ENCODE peak calls at places on chromosomes 11 and 22, in seven cellular contexts. C, E, J, U, B, W and L are unnamed samples.
A peak's percentile ranks its signal among the peaks of the same experiment; 100 is the strongest.

GRCh38 chr22:19889951-19890350 is 35.3 kb upstream of the GNB1L start:
- DNase-seq in C (no peak), J (no peak), W (no peak), U (no peak), B (no peak), E (no peak), L (no peak)

GRCh38 chr11:420054-420910 is 5.5 kb upstream of the SIGIRR start:
- DNase-seq in C (no peak), B (no peak), E (peak; percentile 64), J (no peak), W (no peak), U (no peak), L (no peak)

GRCh38 chr11:57224537-57224936 is 12.5 kb downstream of the APLNR start:
- DNase-seq in B (no peak), W (peak; percentile 16), U (no peak), J (no peak), C (no peak), E (no peak), L (no peak)

GRCh38 chr22:49967333-49968241 is 7.0 kb downstream of the PIM3 start:
- DNase-seq in J (no peak), B (peak; percentile 8), C (no peak), E (no peak), W (no peak), U (no peak), L (no peak)

GRCh38 chr11:93849751-93850584 is 450 bp downstream of the VSTM5 start:
- DNase-seq in J (peak; percentile 22), W (no peak), B (no peak), E (peak; percentile 66), C (no peak), U (no peak), L (no peak)

GRCh38 chr11:32478277-32478731 is 43.0 kb upstream of the WT1 start:
- DNase-seq in C (no peak), E (no peak), B (no peak), U (no peak), J (no peak), W (no peak), L (no peak)

GRCh38 chr22:22593964-22594656 is 35.0 kb upstream of the PRAME start:
- DNase-seq in E (peak; percentile 78), B (peak; percentile 41), W (peak; percentile 39), J (peak; percentile 65), C (peak; percentile 53), U (peak; percentile 11), L (peak; percentile 55)

GRCh38 chr11:94650756-94651155 is 83.6 kb downstream of the PIWIL4 start:
- DNase-seq in U (peak; percentile 44), B (no peak), J (no peak), E (no peak), C (peak; percentile 25), W (peak; percentile 34), L (no peak)

GRCh38 chr22:19039796-19040580 is 82.2 kb downstream of the DGCR2 start:
- DNase-seq in W (no peak), J (no peak), B (no peak), C (no peak), E (no peak), U (no peak), L (no peak)

GRCh38 chr22:24184057-24184798 is 2.9 kb downstream of the SUSD2 start:
- DNase-seq in C (no peak), U (no peak), W (no peak), E (no peak), B (no peak), J (no peak), L (no peak)

GRCh38 chr11:63146586-63146985 is 2.6 kb upstream of the SLC22A24 start:
- DNase-seq in U (no peak), B (no peak), C (no peak), W (peak; percentile 7), J (no peak), E (no peak), L (no peak)
- TF ChIP-seq CTCF in U (no peak), B (no peak), C (no peak), W (no peak), J (no peak), E (no peak), L (no peak)

GRCh38 chr22:29206372-29207230 is 905 bp downstream of the EMID1 start:
- DNase-seq in C (no peak), B (peak; percentile 45), W (no peak), U (no peak), E (no peak), J (no peak), L (no peak)

GRCh38 chr22:29205260-29205597 is 467 bp upstream of the EMID1 start:
- DNase-seq in W (no peak), U (no peak), C (no peak), E (peak; percentile 50), J (no peak), B (no peak), L (no peak)

GRCh38 chr22:29207231-29207550 is 1.5 kb downstream of the EMID1 start:
- DNase-seq in B (no peak), W (no peak), C (no peak), E (no peak), J (no peak), U (no peak), L (no peak)

GRCh38 chr22:29204617-29205183 is 996 bp upstream of the EMID1 start:
- DNase-seq in J (no peak), B (no peak), U (no peak), W (no peak), C (no peak), E (no peak), L (peak; percentile 21)

GRCh38 chr22:29205598-29206371 is at the start of gene EMID1:
- DNase-seq in J (peak; percentile 52), B (no peak), C (no peak), W (no peak), U (no peak), E (peak; percentile 67), L (peak; percentile 87)
- TF ChIP-seq CTCF in J (no peak), B (no peak), C (no peak), W (peak; percentile 37), U (peak; percentile 31), E (no peak), L (peak; percentile 40)

GRCh38 chr11:86301742-86302091 is 323 bp upstream of the HIKESHI start:
- DNase-seq in C (no peak), E (no peak), U (no peak), W (no peak), B (no peak), J (no peak), L (no peak)

GRCh38 chr11:86302092-86302793 is at the start of gene HIKESHI:
- DNase-seq in W (peak; percentile 99), J (peak; percentile 92), B (peak; percentile 88), E (peak; percentile 99), C (peak; percentile 99), U (peak; percentile 93), L (peak; percentile 79)

DNA sequence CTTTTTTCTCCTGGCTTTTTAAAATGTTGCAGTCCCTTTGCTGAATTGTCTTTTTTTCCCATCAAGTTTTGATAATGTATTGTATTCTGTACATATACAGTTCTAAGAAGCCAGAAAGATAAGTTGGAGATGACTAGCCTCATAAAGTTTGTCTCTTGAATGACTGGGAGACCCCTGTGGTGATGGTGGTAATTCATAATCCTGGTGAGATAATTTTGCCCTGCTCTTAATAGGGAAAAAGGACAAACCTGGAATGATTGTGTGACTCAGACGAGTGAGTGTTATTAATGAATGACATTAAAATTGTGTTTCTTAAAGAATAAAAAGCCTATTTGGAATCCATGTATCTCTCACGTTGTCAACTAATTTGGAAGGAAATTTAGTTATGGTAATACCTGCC is 1.2 kb downstream of the HIKESHI start:
- DNase-seq in E (no peak), U (no peak), B (no peak), C (no peak), W (peak; percentile 6), J (no peak), L (no peak)
- TF ChIP-seq CTCF in E (no peak), U (no peak), B (no peak), C (no peak), W (no peak), J (no peak), L (no peak)

DNA sequence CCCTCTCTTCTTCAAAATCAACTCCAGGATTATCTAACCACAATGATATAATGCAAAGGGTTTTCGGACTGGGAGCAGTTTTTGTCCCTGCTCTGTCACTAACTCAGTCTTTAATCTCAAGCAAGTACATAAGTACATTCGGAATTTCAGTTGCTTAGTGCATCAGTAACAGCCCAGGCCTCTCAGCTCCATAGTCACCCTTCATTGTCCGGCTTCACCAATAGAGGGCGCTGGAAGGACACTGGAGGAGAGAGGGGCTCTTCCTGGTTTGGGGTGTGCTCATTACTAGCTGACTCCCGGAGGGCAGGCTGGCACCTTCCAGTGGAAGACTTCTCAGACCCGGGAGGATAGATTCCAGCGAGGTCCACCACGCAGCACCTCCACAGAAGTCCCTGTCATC is 90.4 kb upstream of the PDGFD start:
- DNase-seq in J (peak; percentile 40), W (peak; percentile 43), U (no peak), E (peak; percentile 92), B (peak; percentile 39), C (peak; percentile 77), L (peak; percentile 8)
- TF ChIP-seq CTCF in J (peak; percentile 30), W (peak; percentile 86), U (peak; percentile 58), E (peak; percentile 91), B (peak; percentile 56), C (peak; percentile 58), L (peak; percentile 58)

GRCh38 chr11:10688401-10688800 is 5.2 kb downstream of the IRAG1 start:
- DNase-seq in U (no peak), J (peak; percentile 17), W (no peak), B (no peak), E (peak; percentile 52), C (no peak), L (no peak)
- TF ChIP-seq CTCF in U (peak; percentile 34), J (no peak), W (peak; percentile 72), B (peak; percentile 47), E (peak; percentile 47), C (peak; percentile 15), L (no peak)

DNA sequence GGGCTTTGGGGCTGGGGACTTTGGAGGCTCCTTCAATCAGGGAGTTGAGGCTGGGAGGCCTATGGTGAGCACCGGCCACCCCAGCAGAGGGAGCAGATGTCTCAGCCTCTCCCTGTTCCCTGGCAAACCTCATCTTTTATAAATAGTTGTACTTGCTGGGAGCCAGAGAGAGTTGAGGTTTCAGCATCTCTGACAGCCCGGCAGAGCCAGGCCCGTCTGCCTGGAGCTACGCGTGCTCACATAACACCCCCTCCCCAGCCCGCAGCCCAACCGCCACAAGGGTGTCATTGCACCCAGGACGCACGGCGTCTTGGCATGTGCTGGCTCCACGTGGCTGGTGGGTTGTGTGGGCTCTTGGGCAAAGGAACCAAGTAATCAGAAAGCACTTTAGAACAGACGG is 127.1 kb downstream of the CHST1 start:
- DNase-seq in B (no peak), W (no peak), U (no peak), C (no peak), J (no peak), E (no peak), L (no peak)
- TF ChIP-seq CTCF in B (no peak), W (no peak), U (no peak), C (no peak), J (no peak), E (no peak), L (no peak)